ENCODE peak calls at places on chromosomes 7 and 10, in five cellular contexts. One of them, this sample, is unnamed.

GRCh38 chr10:70594161-70594560 is 8.4 kb downstream of the PRF1 start:
- DNase-seq in A549: no peak
- DNase-seq in HCT116: no peak
- DNase-seq in H1: no peak
- DNase-seq in HepG2: no peak
- DNase-seq in this sample: no peak

GRCh38 chr7:121605297-121605640 is 209.2 kb upstream of the FAM3C start:
- DNase-seq in A549: no peak
- DNase-seq in HCT116: no peak
- DNase-seq in H1: no peak
- DNase-seq in HepG2: peak
- DNase-seq in this sample: no peak

GRCh38 chr10:873020-873419 is 58.5 kb downstream of the LARP4B start:
- DNase-seq in A549: no peak
- DNase-seq in HCT116: no peak
- DNase-seq in H1: no peak
- DNase-seq in HepG2: no peak
- DNase-seq in this sample: no peak

GRCh38 chr7:96407427-96407826 is 85.5 kb upstream of the SLC25A13 start:
- DNase-seq in A549: no peak
- DNase-seq in HCT116: no peak
- DNase-seq in H1: no peak
- DNase-seq in HepG2: no peak
- DNase-seq in this sample: no peak

GRCh38 chr7:38748056-38748610 is 117.0 kb upstream of the AMPH start:
- DNase-seq in A549: peak
- DNase-seq in HCT116: no peak
- DNase-seq in H1: no peak
- DNase-seq in HepG2: no peak
- DNase-seq in this sample: peak

GRCh38 chr7:135248546-135248945 is 14.9 kb downstream of the STRA8 start:
- DNase-seq in A549: no peak
- DNase-seq in HCT116: no peak
- DNase-seq in H1: no peak
- DNase-seq in HepG2: no peak
- DNase-seq in this sample: no peak

GRCh38 chr10:72308320-72308987 is 34.7 kb downstream of the DDIT4 start:
- DNase-seq in A549: peak
- DNase-seq in HCT116: peak
- DNase-seq in H1: no peak
- DNase-seq in HepG2: peak
- DNase-seq in this sample: peak

GRCh38 chr7:101562531-101563197 is 66.4 kb downstream of the MYL10 start:
- DNase-seq in A549: no peak
- DNase-seq in HCT116: no peak
- DNase-seq in H1: no peak
- DNase-seq in HepG2: no peak
- DNase-seq in this sample: no peak

GRCh38 chr10:84715911-84716310 is 387.5 kb downstream of the CCSER2 start:
- DNase-seq in A549: peak
- DNase-seq in HCT116: peak
- DNase-seq in H1: peak
- DNase-seq in HepG2: peak
- DNase-seq in this sample: peak

GRCh38 chr7:84070101-84070500 is 124.5 kb downstream of the SEMA3A start:
- DNase-seq in A549: no peak
- DNase-seq in HCT116: no peak
- DNase-seq in H1: no peak
- DNase-seq in HepG2: no peak
- DNase-seq in this sample: no peak

GRCh38 chr7:171912-172515 is 20.4 kb upstream of the FAM20C start:
- DNase-seq in A549: no peak
- DNase-seq in HCT116: no peak
- DNase-seq in H1: no peak
- DNase-seq in HepG2: no peak
- DNase-seq in this sample: no peak

GRCh38 chr7:88546808-88547207 is 212.7 kb upstream of the ZNF804B start:
- DNase-seq in A549: peak
- DNase-seq in HCT116: peak
- DNase-seq in H1: peak
- DNase-seq in HepG2: peak
- DNase-seq in this sample: peak

DNA sequence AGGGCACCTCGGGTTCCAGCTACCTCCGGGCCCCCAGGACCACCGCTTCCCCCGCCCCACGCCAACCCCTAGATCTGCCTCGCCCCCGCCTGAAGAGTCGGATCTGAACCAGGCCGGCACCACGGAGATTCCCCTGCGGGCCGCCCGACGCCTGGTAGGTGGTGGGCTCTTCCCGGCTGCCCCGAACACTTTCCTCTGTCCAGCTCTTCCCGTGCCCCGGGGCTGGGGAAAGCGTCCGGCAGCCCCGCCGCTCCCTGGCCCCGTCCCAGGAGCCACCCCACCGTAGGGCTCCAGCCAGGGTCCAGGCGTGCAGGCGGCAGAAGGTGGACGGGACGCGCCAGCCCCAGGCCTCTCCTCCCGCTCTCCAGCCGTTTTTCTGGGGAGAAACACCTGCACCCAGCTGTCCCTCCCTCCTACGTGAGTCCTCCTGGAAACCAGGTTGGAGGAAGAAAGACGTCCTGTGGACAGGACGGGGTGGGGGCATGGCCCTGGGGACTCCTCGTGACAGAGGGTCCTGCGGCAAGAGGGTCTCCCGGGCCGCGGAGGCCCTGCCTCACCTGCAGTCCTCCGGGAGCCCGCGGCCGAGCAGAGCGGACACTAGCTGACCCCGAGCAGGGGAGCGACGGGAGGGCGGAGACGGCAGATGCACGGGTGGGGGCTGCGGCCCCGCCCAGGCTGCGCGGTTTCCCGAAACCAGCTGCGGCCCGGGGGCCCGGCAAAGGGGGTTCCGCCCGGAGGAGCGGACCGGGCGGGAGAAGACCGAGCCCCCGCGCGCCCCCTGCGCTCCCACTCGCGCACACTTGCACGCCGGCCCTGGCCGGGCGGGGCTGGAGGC is at the start of gene TMEM176B:
- DNase-seq in A549: no peak
- DNase-seq in HCT116: no peak
- DNase-seq in H1: no peak
- DNase-seq in HepG2: no peak
- DNase-seq in this sample: no peak
- H3K4me3 ChIP-seq in A549: no peak
- H3K4me3 ChIP-seq in HCT116: no peak
- H3K4me3 ChIP-seq in H1: peak
- H3K4me3 ChIP-seq in HepG2: no peak
- H3K4me3 ChIP-seq in this sample: no peak

DNA sequence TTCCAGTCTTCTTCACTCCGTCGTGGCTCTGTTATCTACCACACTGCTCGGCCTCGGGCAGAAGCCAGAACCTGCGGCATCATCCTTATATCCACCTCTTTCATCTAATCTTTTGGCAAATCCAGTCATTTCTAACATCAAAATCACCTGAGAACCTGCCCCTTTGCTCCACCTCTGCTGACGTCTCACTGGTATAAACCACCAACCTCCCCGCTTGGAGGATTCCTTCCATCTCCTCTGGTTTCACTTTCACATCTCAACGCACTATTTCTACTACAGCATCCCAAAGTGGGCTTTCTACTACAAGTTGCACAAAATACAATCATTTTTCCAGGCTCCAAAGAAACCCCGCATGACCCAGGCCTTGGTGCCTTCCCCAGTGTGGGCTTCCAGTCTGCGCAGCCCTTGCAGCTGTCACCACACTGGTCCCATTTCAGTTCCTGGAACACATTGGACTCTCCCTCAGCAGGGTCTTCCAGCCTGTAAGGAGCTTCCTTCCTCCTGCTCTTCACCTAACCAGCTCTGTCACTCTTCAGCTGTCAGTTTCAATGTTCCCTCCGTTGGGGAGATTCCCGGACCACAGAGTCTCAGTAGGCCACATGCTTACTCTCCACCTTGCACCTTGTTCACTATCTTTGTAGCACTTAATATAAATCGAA is 85.0 kb downstream of the PRKCQ start:
- DNase-seq in A549: no peak
- DNase-seq in HCT116: no peak
- DNase-seq in H1: no peak
- DNase-seq in HepG2: no peak
- DNase-seq in this sample: no peak
- TF ChIP-seq MAX in A549: no peak
- TF ChIP-seq MAX in HCT116: no peak
- TF ChIP-seq MAX in H1: no peak
- TF ChIP-seq MAX in HepG2: no peak
- TF ChIP-seq MAX in this sample: no peak

DNA sequence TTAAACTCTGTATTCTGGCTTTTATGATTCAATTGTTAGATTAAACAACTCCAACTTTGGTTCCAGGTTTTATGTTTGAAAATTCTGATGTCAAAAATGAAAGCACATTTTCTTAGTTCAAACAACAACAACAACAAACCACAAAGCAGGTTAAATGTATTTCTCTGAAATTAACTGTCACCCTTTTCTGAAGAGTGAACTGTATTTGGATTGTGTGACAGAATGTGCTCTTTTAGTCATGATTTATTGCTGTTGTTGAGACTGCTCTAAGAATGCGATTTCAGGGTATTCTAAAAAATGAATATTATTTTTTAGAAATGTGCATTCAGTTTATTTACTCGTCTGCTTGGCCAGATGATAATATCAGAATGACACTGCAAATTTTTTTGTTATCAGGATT is 144.1 kb downstream of the GNAI1 start:
- DNase-seq in A549: peak
- DNase-seq in HCT116: no peak
- DNase-seq in H1: no peak
- DNase-seq in HepG2: no peak
- DNase-seq in this sample: no peak
- H3K4me3 ChIP-seq in A549: peak
- H3K4me3 ChIP-seq in HCT116: peak
- H3K4me3 ChIP-seq in H1: no peak
- H3K4me3 ChIP-seq in HepG2: no peak
- H3K4me3 ChIP-seq in this sample: no peak

GRCh38 chr7:3289996-3290395 is 11.1 kb upstream of the SDK1 start:
- DNase-seq in A549: no peak
- DNase-seq in HCT116: no peak
- DNase-seq in H1: no peak
- DNase-seq in HepG2: no peak
- DNase-seq in this sample: no peak

GRCh38 chr7:3297105-3297819 is 3.8 kb upstream of the SDK1 start:
- DNase-seq in A549: no peak
- DNase-seq in HCT116: no peak
- DNase-seq in H1: no peak
- DNase-seq in HepG2: no peak
- DNase-seq in this sample: no peak

GRCh38 chr7:3292694-3293093 is 8.4 kb upstream of the SDK1 start:
- DNase-seq in A549: no peak
- DNase-seq in HCT116: no peak
- DNase-seq in H1: no peak
- DNase-seq in HepG2: no peak
- DNase-seq in this sample: no peak

GRCh38 chr7:3300221-3300650 is 816 bp upstream of the SDK1 start:
- DNase-seq in A549: peak
- DNase-seq in HCT116: no peak
- DNase-seq in H1: no peak
- DNase-seq in HepG2: peak
- DNase-seq in this sample: no peak

DNA sequence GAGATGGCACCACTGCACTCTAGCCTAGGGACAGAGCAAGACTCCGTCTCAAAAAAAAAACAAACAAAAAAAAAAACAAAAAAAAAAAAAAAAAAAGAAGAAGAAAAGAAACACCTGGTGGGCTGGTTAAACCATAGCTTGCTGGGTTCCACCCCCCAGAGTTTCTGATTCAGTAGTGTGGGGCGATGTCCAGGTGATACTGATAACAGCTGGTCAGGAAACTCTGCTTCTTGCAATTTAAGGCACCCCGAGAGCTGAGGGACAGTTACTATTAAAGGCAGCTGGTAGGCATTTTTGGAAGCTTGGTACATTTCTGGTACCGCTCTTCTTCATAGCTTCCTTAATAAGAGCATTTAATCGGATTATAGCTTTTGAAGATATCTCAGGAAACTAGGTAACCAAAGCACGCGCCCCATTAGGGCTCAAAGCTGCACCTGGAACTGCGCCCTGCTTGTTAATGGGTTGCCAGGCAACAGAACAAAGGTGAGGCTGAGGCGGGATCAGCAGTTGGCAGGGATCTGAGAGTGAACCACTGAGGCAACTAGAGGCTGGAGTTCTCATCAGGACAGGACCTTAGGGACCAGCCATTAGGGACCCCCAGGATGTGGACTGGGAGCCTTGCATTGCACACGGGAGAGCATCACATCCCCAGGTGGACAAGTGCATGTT is 6.5 kb upstream of the SDK1 start:
- DNase-seq in A549: no peak
- DNase-seq in HCT116: no peak
- DNase-seq in H1: no peak
- DNase-seq in HepG2: no peak
- DNase-seq in this sample: no peak
- TF ChIP-seq MAX in A549: no peak
- TF ChIP-seq MAX in HCT116: no peak
- TF ChIP-seq MAX in H1: no peak
- TF ChIP-seq MAX in HepG2: no peak
- TF ChIP-seq MAX in this sample: no peak

GRCh38 chr7:131604841-131605279 is 48.4 kb upstream of the PODXL start:
- DNase-seq in A549: peak
- DNase-seq in HCT116: no peak
- DNase-seq in H1: peak
- DNase-seq in HepG2: no peak
- DNase-seq in this sample: no peak
- H3K4me3 ChIP-seq in A549: no peak
- H3K4me3 ChIP-seq in HCT116: no peak
- H3K4me3 ChIP-seq in H1: peak
- H3K4me3 ChIP-seq in HepG2: no peak
- H3K4me3 ChIP-seq in this sample: no peak

DNA sequence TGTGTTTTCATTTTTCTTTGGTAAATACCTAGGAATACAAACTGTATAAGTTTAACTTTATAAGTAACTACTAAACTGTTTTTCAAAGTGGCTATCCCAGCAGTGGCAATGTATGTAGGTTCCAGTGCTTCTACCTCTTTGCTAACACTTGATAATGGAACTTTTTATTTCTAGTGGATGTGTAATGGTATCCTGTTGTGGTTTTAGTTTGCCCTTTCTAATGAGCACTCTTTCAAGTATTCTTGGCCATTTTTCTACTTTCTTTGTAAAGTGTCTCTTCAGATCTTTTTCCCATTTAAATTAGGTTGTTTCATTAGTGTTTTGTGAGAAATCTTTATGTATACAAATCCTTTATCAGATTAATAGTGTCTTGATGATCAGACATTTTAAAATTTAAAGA is 4.6 kb downstream of the KIF20B start:
- DNase-seq in A549: no peak
- DNase-seq in HCT116: no peak
- DNase-seq in H1: no peak
- DNase-seq in HepG2: no peak
- DNase-seq in this sample: no peak
- TF ChIP-seq MAX in A549: no peak
- TF ChIP-seq MAX in HCT116: no peak
- TF ChIP-seq MAX in H1: no peak
- TF ChIP-seq MAX in HepG2: no peak
- TF ChIP-seq MAX in this sample: no peak

GRCh38 chr7:67729771-67730170 is 733.1 kb downstream of the TYW1 start:
- DNase-seq in A549: no peak
- DNase-seq in HCT116: no peak
- DNase-seq in H1: no peak
- DNase-seq in HepG2: no peak
- DNase-seq in this sample: no peak
- H3K4me3 ChIP-seq in A549: no peak
- H3K4me3 ChIP-seq in HCT116: no peak
- H3K4me3 ChIP-seq in H1: no peak
- H3K4me3 ChIP-seq in HepG2: no peak
- H3K4me3 ChIP-seq in this sample: no peak